ENCODE peak calls at places on chromosomes 5 and 9, in eight cellular contexts. U, X, D, F, H, L, S and M are unnamed samples. For H3K4me1 and H3K27me3, the result is how much of the 10 kb centered on the place peaks cover.

GRCh38 chr5:164319161-164319560 is 813.7 kb downstream of the MAT2B start:
- DNase-seq in U (no peak), X (no peak), D (no peak), F (no peak), H (no peak), L (no peak), S (no peak), M (no peak)

GRCh38 chr9:136052433-136052880 is 42.6 kb downstream of the NACC2 start:
- DNase-seq in U (peak), X (peak), D (no peak), F (no peak), H (no peak), L (no peak), S (no peak), M (no peak)

GRCh38 chr5:42970636-42971559 is 69.2 kb downstream of the ANXA2R start:
- DNase-seq in U (peak), X (no peak), D (no peak), F (no peak), H (peak), L (no peak), S (peak), M (no peak)

GRCh38 chr5:57499262-57500050 is 16.8 kb upstream of the ACTBL2 start:
- DNase-seq in U (peak), X (peak), D (no peak), F (no peak), H (no peak), L (peak), S (no peak), M (peak)

GRCh38 chr5:116864157-116864837 is 289.7 kb upstream of the SEMA6A start:
- DNase-seq in U (no peak), X (no peak), D (no peak), F (no peak), H (no peak), L (no peak), S (no peak), M (no peak)

GRCh38 chr5:75006821-75007536 is 45.4 kb downstream of the GCNT4 start:
- DNase-seq in U (no peak), X (no peak), D (no peak), F (no peak), H (no peak), L (no peak), S (no peak), M (no peak)

GRCh38 chr5:119302916-119303897 is 52.6 kb upstream of the TNFAIP8 start:
- DNase-seq in U (peak), X (peak), D (no peak), F (no peak), H (no peak), L (peak), S (no peak), M (peak)

GRCh38 chr5:61407706-61408105 is 75.6 kb downstream of the ZSWIM6 start:
- DNase-seq in U (no peak), X (no peak), D (no peak), F (no peak), H (no peak), L (no peak), S (no peak), M (no peak)

GRCh38 chr5:91281409-91281808 is 101.7 kb downstream of the ARRDC3 start:
- DNase-seq in U (peak), X (peak), D (no peak), F (no peak), H (no peak), L (peak), S (no peak), M (no peak)

GRCh38 chr5:16456103-16456832 is 9.3 kb downstream of the ZNF622 start:
- DNase-seq in U (peak), X (peak), D (no peak), F (peak), H (no peak), L (peak), S (peak), M (peak)

GRCh38 chr5:161400583-161400982 is 145.9 kb downstream of the GABRB2 start:
- DNase-seq in U (no peak), X (no peak), D (no peak), F (no peak), H (no peak), L (no peak), S (no peak), M (no peak)

GRCh38 chr9:33140406-33141360 is 26.5 kb downstream of the B4GALT1 start:
- DNase-seq in U (no peak), X (no peak), D (no peak), F (no peak), H (no peak), L (peak), S (no peak), M (no peak)

GRCh38 chr9:134163374-134164196 is 779 bp downstream of the RNU6ATAC start:
- DNase-seq in U (peak), X (peak), D (peak), F (peak), H (peak), L (peak), S (peak), M (peak)

GRCh38 chr9:38263534-38263933 is 129.0 kb upstream of the ALDH1B1 start:
- DNase-seq in U (peak), X (peak), D (no peak), F (no peak), H (no peak), L (peak), S (no peak), M (no peak)

DNA sequence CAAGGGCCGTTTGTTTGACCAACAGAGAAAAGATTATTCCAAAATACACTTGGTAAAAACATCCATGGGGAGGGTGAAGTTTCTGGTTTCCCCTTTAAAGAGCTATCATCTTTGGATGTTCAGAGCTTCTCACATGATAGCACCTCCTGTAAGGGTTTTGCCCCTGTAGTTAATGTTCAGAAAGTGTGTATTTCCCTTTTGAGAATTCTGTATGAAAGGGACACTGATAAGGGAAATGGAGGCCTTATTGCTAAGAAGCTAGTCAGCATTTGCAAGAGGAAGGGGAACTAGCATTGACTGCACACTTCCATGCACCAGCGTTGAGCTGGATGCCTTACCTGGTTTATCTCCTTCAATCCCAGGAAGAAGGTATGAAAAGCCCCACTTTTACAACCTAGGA is 31.5 kb upstream of the C5orf58 start:
- DNase-seq in U (no peak), X (no peak), D (no peak), F (no peak), H (no peak), L (no peak), S (no peak), M (no peak)
- H3K27ac ChIP-seq in U (no peak), X (no peak), D (no peak), F (no peak), H (no peak), L (no peak), S (no peak), M (no peak)

DNA sequence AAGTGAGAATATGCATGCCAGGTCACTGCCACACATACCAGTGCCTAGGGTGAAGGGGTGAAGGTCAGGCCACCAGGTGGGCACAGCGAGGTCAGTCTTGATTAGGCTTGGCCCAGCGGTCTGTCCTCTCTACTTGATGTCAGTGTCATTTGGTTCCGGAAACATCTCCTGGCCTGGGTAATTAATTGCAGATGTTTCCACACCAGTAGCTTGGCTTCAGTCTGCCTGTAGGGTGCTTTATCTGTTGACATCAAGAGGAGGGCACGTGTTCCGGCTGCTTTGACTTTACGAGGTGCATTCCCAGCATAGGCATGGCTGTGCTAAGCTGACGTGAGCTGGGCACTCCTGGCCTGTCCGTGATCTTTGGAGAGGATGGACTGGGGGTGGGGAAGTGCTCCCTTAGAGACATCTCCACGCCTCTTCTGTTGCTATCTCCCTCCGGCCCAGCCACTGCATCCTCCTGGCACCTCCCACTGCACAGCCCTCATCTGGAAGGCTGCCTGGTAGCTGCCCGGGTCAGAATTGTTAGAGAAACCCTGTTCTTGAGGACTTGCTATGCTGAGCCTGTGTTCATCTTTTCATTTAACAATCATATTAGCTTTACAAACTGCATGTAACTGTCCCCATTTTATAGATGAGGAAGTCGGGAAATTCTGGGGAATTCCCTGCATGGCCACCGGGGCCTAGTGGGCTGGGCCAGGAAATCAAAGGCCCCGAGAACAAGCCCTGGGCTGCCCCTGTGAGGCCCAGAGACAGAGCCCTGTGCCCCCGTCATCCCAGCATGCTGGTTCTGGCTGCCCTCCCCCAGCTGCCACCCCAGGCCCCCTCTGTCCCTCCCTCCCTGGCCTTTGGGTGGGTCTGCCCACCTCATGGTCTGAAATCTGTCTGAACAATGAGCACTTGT is 29.1 kb downstream of the JADE2 start:
- DNase-seq in U (peak), X (no peak), D (peak), F (peak), H (peak), L (peak), S (peak), M (no peak)
- H3K4me1 ChIP-seq in U (half or more), X (under half), D (half or more), F (under half), H (half or more), L (half or more), S (half or more), M (under half)

GRCh38 chr9:137076636-137077009 is 694 bp upstream of the UAP1L1 start:
- DNase-seq in U (no peak), X (no peak), D (no peak), F (no peak), H (no peak), L (no peak), S (no peak), M (no peak)
- H3K27me3 ChIP-seq in U (under half), X (under half), D (under half), F (under half), H (under half), L (under half), S (under half), M (under half)

GRCh38 chr9:14346826-14347407 is 33.0 kb upstream of the NFIB start:
- DNase-seq in U (no peak), X (no peak), D (no peak), F (no peak), H (peak), L (no peak), S (peak), M (no peak)

GRCh38 chr9:14348241-14349140 is 34.5 kb upstream of the NFIB start:
- DNase-seq in U (peak), X (peak), D (no peak), F (no peak), H (no peak), L (peak), S (peak), M (no peak)

GRCh38 chr9:14349141-14349817 is 35.3 kb upstream of the NFIB start:
- DNase-seq in U (no peak), X (peak), D (no peak), F (no peak), H (no peak), L (peak), S (no peak), M (no peak)

GRCh38 chr9:14346301-14346721 is 32.4 kb upstream of the NFIB start:
- DNase-seq in U (no peak), X (no peak), D (no peak), F (no peak), H (peak), L (no peak), S (peak), M (no peak)

DNA sequence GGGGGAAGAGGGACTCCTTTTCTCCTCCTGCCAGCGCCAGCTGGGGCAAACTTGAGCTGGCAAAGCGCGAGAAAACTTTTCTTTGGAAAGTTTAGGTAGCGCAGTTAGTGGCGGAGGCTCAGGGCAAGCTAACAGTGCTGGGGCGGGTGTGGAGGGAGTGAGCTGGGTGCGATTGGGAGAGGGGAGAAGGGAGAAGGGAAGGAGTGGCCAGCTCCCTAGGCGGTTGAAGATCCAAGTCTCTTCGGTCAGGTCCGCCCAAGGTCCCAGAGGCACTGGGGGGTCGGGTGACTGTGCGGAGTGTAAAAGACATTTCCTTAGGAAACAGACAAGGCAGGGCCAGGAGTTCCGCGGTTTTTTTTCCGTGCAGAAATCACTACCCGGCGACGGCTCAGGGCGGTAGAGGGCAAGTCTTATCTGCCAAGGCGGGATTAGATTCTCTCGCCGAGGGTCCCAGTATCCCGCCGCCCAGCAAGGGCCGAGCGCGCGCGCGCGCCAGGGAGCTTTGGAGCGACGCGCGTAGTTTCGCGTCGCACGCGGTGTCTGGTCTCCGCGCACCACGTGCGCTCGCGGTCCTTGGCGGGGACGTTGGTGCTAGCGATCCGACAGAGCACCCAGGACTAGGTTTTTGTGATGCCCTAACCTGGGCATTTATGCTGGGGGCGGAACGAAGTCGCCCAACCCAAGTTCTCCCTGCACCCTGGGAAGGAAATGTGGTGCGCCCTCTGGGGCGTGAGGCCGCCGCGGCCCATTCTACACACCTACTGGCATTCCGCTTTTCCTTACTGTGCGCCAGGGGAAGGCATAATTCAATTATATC is 33.7 kb upstream of the NFIB start:
- DNase-seq in U (peak), X (peak), D (no peak), F (no peak), H (peak), L (peak), S (peak), M (no peak)
- H3K27ac ChIP-seq in U (no peak), X (peak), D (peak), F (no peak), H (peak), L (peak), S (peak), M (no peak)

GRCh38 chr9:89535461-89535860 is 37.5 kb upstream of the SEMA4D start:
- DNase-seq in U (no peak), X (no peak), D (no peak), F (no peak), H (no peak), L (no peak), S (no peak), M (no peak)
- H3K4me1 ChIP-seq in U (under half), X (under half), D (under half), F (half or more), H (under half), L (under half), S (under half), M (half or more)

GRCh38 chr9:97934321-97935115 is 3.5 kb downstream of the HEMGN start:
- DNase-seq in U (peak), X (no peak), D (no peak), F (no peak), H (no peak), L (no peak), S (no peak), M (no peak)

GRCh38 chr9:97935291-97935690 is 2.7 kb downstream of the HEMGN start:
- DNase-seq in U (no peak), X (no peak), D (no peak), F (no peak), H (no peak), L (no peak), S (no peak), M (no peak)

GRCh38 chr9:97928968-97929604 is 6.8 kb upstream of the TRMO start:
- DNase-seq in U (no peak), X (no peak), D (no peak), F (no peak), H (no peak), L (no peak), S (no peak), M (no peak)

GRCh38 chr9:97930972-97931371 is 7.0 kb downstream of the HEMGN start:
- DNase-seq in U (no peak), X (no peak), D (no peak), F (no peak), H (no peak), L (no peak), S (no peak), M (peak)

DNA sequence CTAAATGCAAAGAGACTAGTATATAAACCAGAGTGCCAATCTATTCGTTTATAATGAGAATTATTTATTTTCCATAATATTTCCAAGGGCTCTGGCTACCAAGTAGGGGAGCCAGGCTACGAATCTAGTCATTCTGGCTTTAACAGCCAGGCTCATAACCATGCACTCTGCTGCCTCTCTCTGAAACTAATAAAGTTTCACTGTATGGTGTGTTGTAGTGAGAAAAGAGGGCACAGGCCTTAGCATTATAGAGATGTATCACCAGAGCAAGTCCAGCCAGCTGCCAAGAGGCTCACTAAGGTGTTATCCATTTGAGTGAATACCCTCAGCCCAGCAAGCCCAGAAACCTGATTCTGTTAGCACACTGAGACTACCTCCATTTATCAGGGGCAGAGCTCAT is 4.4 kb downstream of the HEMGN start:
- DNase-seq in U (no peak), X (no peak), D (no peak), F (no peak), H (no peak), L (no peak), S (no peak), M (no peak)
- H3K27me3 ChIP-seq in U (half or more), X (under half), D (under half), F (under half), H (half or more), L (half or more), S (under half), M (under half)

GRCh38 chr9:108058137-108058779 is 568.7 kb upstream of the KLF4 start:
- DNase-seq in U (no peak), X (no peak), D (no peak), F (no peak), H (no peak), L (no peak), S (no peak), M (no peak)
- H3K27ac ChIP-seq in U (peak), X (peak), D (no peak), F (no peak), H (no peak), L (no peak), S (no peak), M (no peak)

GRCh38 chr9:36817160-36817834 is 216.8 kb downstream of the PAX5 start:
- DNase-seq in U (no peak), X (no peak), D (no peak), F (no peak), H (no peak), L (no peak), S (no peak), M (no peak)

GRCh38 chr9:36818965-36819870 is 214.8 kb downstream of the PAX5 start:
- DNase-seq in U (no peak), X (no peak), D (no peak), F (no peak), H (no peak), L (no peak), S (no peak), M (no peak)

GRCh38 chr9:36820392-36820861 is 213.6 kb downstream of the PAX5 start:
- DNase-seq in U (no peak), X (no peak), D (no peak), F (no peak), H (no peak), L (no peak), S (no peak), M (no peak)

GRCh38 chr9:36815566-36816348 is 218.3 kb downstream of the PAX5 start:
- DNase-seq in U (no peak), X (no peak), D (no peak), F (no peak), H (no peak), L (no peak), S (no peak), M (no peak)

GRCh38 chr9:36818242-36818938 is 215.7 kb downstream of the PAX5 start:
- DNase-seq in U (peak), X (no peak), D (no peak), F (no peak), H (no peak), L (no peak), S (no peak), M (no peak)
- H3K4me1 ChIP-seq in U (under half), X (under half), D (under half), F (under half), H (under half), L (under half), S (under half), M (under half)